ENCODE peak calls at places on chromosomes 6 and 20, in six cellular contexts. One of them, this sample, is unnamed.

GRCh38 chr6:33872761-33873160 is 69.0 kb upstream of the MLN start:
- DNase-seq in activated B cell treated with CpG ODN at 0.5 μM for 24 hours: no peak
- DNase-seq in KBM-7: no peak
- DNase-seq in stimulated activated CD4-positive, alpha-beta T cell treated with anti-CD3 and anti-CD28 coated beads, Interleukin-4, amount 100 ng/mL, for 24 hours: no peak
- DNase-seq in NCI-H345: no peak
- DNase-seq in ELF-1: no peak
- DNase-seq in this sample: no peak

GRCh38 chr6:79821859-79822258 is 125.5 kb downstream of the ELOVL4 start:
- DNase-seq in activated B cell treated with CpG ODN at 0.5 μM for 24 hours: no peak
- DNase-seq in KBM-7: no peak
- DNase-seq in stimulated activated CD4-positive, alpha-beta T cell treated with anti-CD3 and anti-CD28 coated beads, Interleukin-4, amount 100 ng/mL, for 24 hours: no peak
- DNase-seq in NCI-H345: no peak
- DNase-seq in ELF-1: peak
- DNase-seq in this sample: no peak

GRCh38 chr6:144715344-144715743 is 430.2 kb downstream of the UTRN start:
- DNase-seq in activated B cell treated with CpG ODN at 0.5 μM for 24 hours: no peak
- DNase-seq in KBM-7: no peak
- DNase-seq in stimulated activated CD4-positive, alpha-beta T cell treated with anti-CD3 and anti-CD28 coated beads, Interleukin-4, amount 100 ng/mL, for 24 hours: no peak
- DNase-seq in NCI-H345: no peak
- DNase-seq in ELF-1: no peak
- DNase-seq in this sample: no peak

GRCh38 chr6:112802154-112802553 is 455.0 kb downstream of the RFPL4B start:
- DNase-seq in activated B cell treated with CpG ODN at 0.5 μM for 24 hours: no peak
- DNase-seq in KBM-7: no peak
- DNase-seq in stimulated activated CD4-positive, alpha-beta T cell treated with anti-CD3 and anti-CD28 coated beads, Interleukin-4, amount 100 ng/mL, for 24 hours: no peak
- DNase-seq in NCI-H345: no peak
- DNase-seq in ELF-1: no peak
- DNase-seq in this sample: peak

GRCh38 chr20:9889270-9889981 is 50.5 kb upstream of the PAK5 start:
- DNase-seq in activated B cell treated with CpG ODN at 0.5 μM for 24 hours: no peak
- DNase-seq in KBM-7: no peak
- DNase-seq in stimulated activated CD4-positive, alpha-beta T cell treated with anti-CD3 and anti-CD28 coated beads, Interleukin-4, amount 100 ng/mL, for 24 hours: no peak
- DNase-seq in NCI-H345: no peak
- DNase-seq in ELF-1: no peak
- DNase-seq in this sample: no peak

GRCh38 chr6:25676775-25677174 is 24.8 kb downstream of the SCGN start:
- DNase-seq in activated B cell treated with CpG ODN at 0.5 μM for 24 hours: no peak
- DNase-seq in KBM-7: no peak
- DNase-seq in stimulated activated CD4-positive, alpha-beta T cell treated with anti-CD3 and anti-CD28 coated beads, Interleukin-4, amount 100 ng/mL, for 24 hours: no peak
- DNase-seq in NCI-H345: no peak
- DNase-seq in ELF-1: no peak
- DNase-seq in this sample: no peak

GRCh38 chr6:66675906-66676305 is 968.9 kb upstream of the EYS start:
- DNase-seq in activated B cell treated with CpG ODN at 0.5 μM for 24 hours: no peak
- DNase-seq in KBM-7: no peak
- DNase-seq in stimulated activated CD4-positive, alpha-beta T cell treated with anti-CD3 and anti-CD28 coated beads, Interleukin-4, amount 100 ng/mL, for 24 hours: no peak
- DNase-seq in NCI-H345: no peak
- DNase-seq in ELF-1: no peak
- DNase-seq in this sample: no peak

GRCh38 chr6:164107297-164107995 is 692.9 kb downstream of the QKI start:
- DNase-seq in activated B cell treated with CpG ODN at 0.5 μM for 24 hours: no peak
- DNase-seq in KBM-7: no peak
- DNase-seq in stimulated activated CD4-positive, alpha-beta T cell treated with anti-CD3 and anti-CD28 coated beads, Interleukin-4, amount 100 ng/mL, for 24 hours: no peak
- DNase-seq in NCI-H345: no peak
- DNase-seq in ELF-1: no peak
- DNase-seq in this sample: no peak

GRCh38 chr20:20407891-20408805 is 40.2 kb downstream of the INSM1 start:
- DNase-seq in activated B cell treated with CpG ODN at 0.5 μM for 24 hours: no peak
- DNase-seq in KBM-7: no peak
- DNase-seq in stimulated activated CD4-positive, alpha-beta T cell treated with anti-CD3 and anti-CD28 coated beads, Interleukin-4, amount 100 ng/mL, for 24 hours: no peak
- DNase-seq in NCI-H345: peak
- DNase-seq in ELF-1: no peak
- DNase-seq in this sample: no peak

GRCh38 chr6:43990275-43990626 is 137.0 kb downstream of the MRPL14 start:
- DNase-seq in activated B cell treated with CpG ODN at 0.5 μM for 24 hours: no peak
- DNase-seq in KBM-7: no peak
- DNase-seq in stimulated activated CD4-positive, alpha-beta T cell treated with anti-CD3 and anti-CD28 coated beads, Interleukin-4, amount 100 ng/mL, for 24 hours: no peak
- DNase-seq in NCI-H345: no peak
- DNase-seq in ELF-1: no peak
- DNase-seq in this sample: no peak

GRCh38 chr6:47197672-47198640 is 111.7 kb downstream of the TNFRSF21 start:
- DNase-seq in activated B cell treated with CpG ODN at 0.5 μM for 24 hours: no peak
- DNase-seq in KBM-7: peak
- DNase-seq in stimulated activated CD4-positive, alpha-beta T cell treated with anti-CD3 and anti-CD28 coated beads, Interleukin-4, amount 100 ng/mL, for 24 hours: no peak
- DNase-seq in NCI-H345: no peak
- DNase-seq in ELF-1: no peak
- DNase-seq in this sample: no peak

GRCh38 chr20:47676219-47676721 is 109.0 kb downstream of the SULF2 start:
- DNase-seq in activated B cell treated with CpG ODN at 0.5 μM for 24 hours: no peak
- DNase-seq in KBM-7: no peak
- DNase-seq in stimulated activated CD4-positive, alpha-beta T cell treated with anti-CD3 and anti-CD28 coated beads, Interleukin-4, amount 100 ng/mL, for 24 hours: no peak
- DNase-seq in NCI-H345: no peak
- DNase-seq in ELF-1: peak
- DNase-seq in this sample: no peak

GRCh38 chr20:63846128-63846771 is 15.0 kb upstream of the ABHD16B start:
- DNase-seq in activated B cell treated with CpG ODN at 0.5 μM for 24 hours: no peak
- DNase-seq in KBM-7: peak
- DNase-seq in stimulated activated CD4-positive, alpha-beta T cell treated with anti-CD3 and anti-CD28 coated beads, Interleukin-4, amount 100 ng/mL, for 24 hours: no peak
- DNase-seq in NCI-H345: no peak
- DNase-seq in ELF-1: peak
- DNase-seq in this sample: no peak

GRCh38 chr20:14477125-14477524 is 139.7 kb upstream of the FLRT3 start:
- DNase-seq in activated B cell treated with CpG ODN at 0.5 μM for 24 hours: no peak
- DNase-seq in KBM-7: no peak
- DNase-seq in stimulated activated CD4-positive, alpha-beta T cell treated with anti-CD3 and anti-CD28 coated beads, Interleukin-4, amount 100 ng/mL, for 24 hours: no peak
- DNase-seq in NCI-H345: no peak
- DNase-seq in ELF-1: no peak
- DNase-seq in this sample: peak

GRCh38 chr20:22698443-22698842 is 114.1 kb upstream of the FOXA2 start:
- DNase-seq in activated B cell treated with CpG ODN at 0.5 μM for 24 hours: no peak
- DNase-seq in KBM-7: no peak
- DNase-seq in stimulated activated CD4-positive, alpha-beta T cell treated with anti-CD3 and anti-CD28 coated beads, Interleukin-4, amount 100 ng/mL, for 24 hours: no peak
- DNase-seq in NCI-H345: no peak
- DNase-seq in ELF-1: no peak
- DNase-seq in this sample: no peak

GRCh38 chr20:63577317-63577894 is 3.4 kb upstream of the HELZ2 start:
- DNase-seq in activated B cell treated with CpG ODN at 0.5 μM for 24 hours: no peak
- DNase-seq in KBM-7: no peak
- DNase-seq in stimulated activated CD4-positive, alpha-beta T cell treated with anti-CD3 and anti-CD28 coated beads, Interleukin-4, amount 100 ng/mL, for 24 hours: no peak
- DNase-seq in NCI-H345: no peak
- DNase-seq in ELF-1: no peak
- DNase-seq in this sample: no peak